ENCODE peak calls at places on chromosomes 4 and X, in six cellular contexts. U is A549, M is upper lobe of left lung, X is HepG2, S is GM12878, B is K562. K is an unnamed sample. For H3K4me1, the result is how much of the 10 kb centered on the place peaks cover.

GRCh38 chr4:15878011-15878410 is 60.5 kb downstream of the FGFBP1 start:
- ATAC-seq in U (no peak), M (no peak), X (no peak), S (no peak), B (no peak), K (no peak)

GRCh38 chr4:102356562-102357202 is 11.4 kb upstream of the SLC39A8 start:
- ATAC-seq in U (no peak), M (no peak), X (no peak), S (no peak), B (no peak), K (no peak)

GRCh38 chr4:121938282-121939092 is 13.4 kb downstream of the TRPC3 start:
- ATAC-seq in U (no peak), M (no peak), X (no peak), S (no peak), B (no peak), K (no peak)

GRCh38 chrX:21781525-21781924 is 23.6 kb upstream of the SMPX start:
- ATAC-seq in U (no peak), M (no peak), X (no peak), S (peak), B (no peak), K (no peak)

GRCh38 chr4:102455750-102456149 is 45.4 kb upstream of the NFKB1 start:
- ATAC-seq in U (no peak), M (no peak), X (no peak), S (no peak), B (no peak), K (no peak)

GRCh38 chr4:140388015-140388414 is 14.6 kb downstream of the SCOC start:
- ATAC-seq in U (no peak), M (no peak), X (no peak), S (no peak), B (no peak), K (no peak)

GRCh38 chr4:83606898-83607297 is 71.0 kb downstream of the GPAT3 start:
- ATAC-seq in U (no peak), M (no peak), X (no peak), S (peak), B (no peak), K (no peak)

GRCh38 chrX:137565921-137566745 is at the start of gene ZIC3:
- ATAC-seq in U (no peak), M (no peak), X (no peak), S (no peak), B (no peak), K (peak)

GRCh38 chr4:140790765-140791164 is 34.6 kb upstream of the TBC1D9 start:
- ATAC-seq in U (no peak), M (peak), X (no peak), S (peak), B (no peak), K (peak)

GRCh38 chr4:7424553-7425111 is 10.1 kb downstream of the PSAPL1 start:
- ATAC-seq in U (no peak), M (no peak), X (peak), S (no peak), B (no peak), K (no peak)

GRCh38 chr4:47010347-47011188 is 17.2 kb upstream of the GABRA4 start:
- ATAC-seq in U (no peak), M (no peak), X (no peak), S (peak), B (no peak), K (no peak)

GRCh38 chr4:184156169-184156568 is 61.5 kb downstream of the ENPP6 start:
- ATAC-seq in U (no peak), M (no peak), X (no peak), S (no peak), B (no peak), K (peak)

GRCh38 chr4:73707918-73708577 is 32.3 kb upstream of the CXCL8 start:
- ATAC-seq in U (peak), M (no peak), X (no peak), S (no peak), B (peak), K (no peak)

GRCh38 chr4:1793940-1794808 is 1.1 kb downstream of the FGFR3 start:
- ATAC-seq in U (peak), M (no peak), X (no peak), S (no peak), B (peak), K (peak)

GRCh38 chr4:84852081-84852480 is 114.4 kb downstream of the WDFY3 start:
- ATAC-seq in U (no peak), M (no peak), X (no peak), S (no peak), B (no peak), K (no peak)
- TF ChIP-seq EP300 in U (no peak), M (no peak), X (no peak), S (no peak), B (no peak), K (no peak)

DNA sequence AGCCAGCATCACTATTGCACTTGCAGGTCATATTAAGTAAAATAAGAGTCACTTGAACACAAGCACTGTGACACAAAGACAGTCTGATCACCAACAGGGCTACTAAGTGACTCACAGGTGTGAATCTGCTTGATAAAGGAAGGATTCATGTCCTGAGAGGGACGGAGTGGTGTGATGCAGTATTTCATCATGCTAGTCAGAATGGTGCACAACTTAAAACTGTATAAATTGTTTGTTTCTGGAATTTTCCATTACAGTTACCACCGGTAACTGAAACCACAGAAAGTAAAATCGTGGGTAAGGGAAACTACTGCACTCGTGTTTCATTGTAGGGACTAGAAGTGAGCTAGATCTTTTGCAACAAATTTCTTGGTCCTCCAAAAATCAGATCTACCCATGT is 109.7 kb downstream of the ELOVL6 start:
- ATAC-seq in U (no peak), M (no peak), X (no peak), S (peak), B (peak), K (no peak)
- H3K4me1 ChIP-seq in U (under half), M (under half), X (under half), S (under half), B (under half), K (under half)

DNA sequence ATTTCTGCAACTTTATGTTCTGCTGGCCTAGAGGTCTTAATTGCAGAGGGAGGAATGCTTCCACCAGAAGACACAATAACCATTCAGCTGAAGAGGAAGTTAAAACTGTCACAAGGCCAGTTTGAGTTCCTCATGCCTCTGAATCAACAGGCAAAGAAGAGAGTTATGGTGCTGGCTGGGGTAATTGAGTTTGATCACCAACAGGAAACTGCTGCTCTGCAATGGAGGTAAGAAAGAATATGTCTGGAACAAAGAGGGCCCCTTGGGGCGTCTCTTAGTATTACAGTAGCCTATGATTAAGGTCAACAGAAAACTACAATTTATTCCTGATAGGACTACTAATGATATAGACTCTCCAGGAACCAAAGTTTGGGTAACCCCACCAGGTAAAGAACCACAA is 744.0 kb downstream of the FSTL5 start:
- ATAC-seq in U (peak), M (no peak), X (peak), S (peak), B (no peak), K (no peak)
- TF ChIP-seq CTCF in U (no peak), M (no peak), X (no peak), S (peak), B (no peak), K (no peak)

GRCh38 chrX:84469226-84469625 is 33.0 kb downstream of the HDX start:
- ATAC-seq in U (no peak), M (no peak), X (no peak), S (no peak), B (no peak), K (no peak)

GRCh38 chrX:84475596-84475995 is 26.7 kb downstream of the HDX start:
- ATAC-seq in U (no peak), M (no peak), X (no peak), S (no peak), B (no peak), K (no peak)

GRCh38 chrX:84477114-84477513 is 25.1 kb downstream of the HDX start:
- ATAC-seq in U (no peak), M (no peak), X (no peak), S (no peak), B (no peak), K (no peak)

GRCh38 chrX:84475101-84475500 is 27.2 kb downstream of the HDX start:
- ATAC-seq in U (no peak), M (no peak), X (no peak), S (no peak), B (no peak), K (no peak)
- TF ChIP-seq EP300 in U (no peak), M (no peak), X (no peak), S (no peak), B (no peak), K (no peak)

DNA sequence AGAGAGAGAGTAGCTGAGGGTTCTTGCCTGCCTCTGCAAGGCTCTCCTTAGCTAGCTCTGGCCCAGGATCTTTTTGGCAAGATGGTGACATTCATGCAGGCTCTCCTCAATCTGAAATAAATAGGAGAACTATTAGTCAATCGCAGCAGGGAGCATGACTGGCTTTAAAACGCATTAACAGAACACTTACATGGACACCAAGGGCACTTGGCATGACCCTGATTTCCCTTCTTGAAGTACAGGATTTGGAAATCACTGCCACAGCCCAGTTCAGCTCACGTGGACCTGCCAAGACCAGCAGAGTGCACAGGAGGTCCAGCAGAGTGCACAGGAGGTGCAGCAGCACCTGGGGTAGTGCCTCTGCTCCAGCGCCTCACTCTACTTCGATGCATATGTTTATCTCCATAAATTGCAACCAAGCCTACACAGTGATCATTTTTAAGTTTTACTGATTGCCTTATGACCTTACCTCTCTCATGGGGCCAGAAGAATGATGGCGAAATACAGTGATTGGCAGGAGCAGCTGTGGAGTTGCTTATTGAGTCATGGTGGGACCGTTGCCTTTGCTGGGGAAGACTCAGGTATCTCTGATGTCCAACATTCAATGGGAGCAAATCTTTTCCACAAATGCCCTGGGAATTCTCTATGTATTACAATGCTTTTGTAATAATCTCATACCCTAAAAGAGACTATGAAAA is 122.4 kb downstream of the SYNPO2 start:
- ATAC-seq in U (no peak), M (peak), X (no peak), S (no peak), B (no peak), K (peak)
- H3K4me1 ChIP-seq in U (under half), M (under half), X (under half), S (under half), B (under half), K (under half)

DNA sequence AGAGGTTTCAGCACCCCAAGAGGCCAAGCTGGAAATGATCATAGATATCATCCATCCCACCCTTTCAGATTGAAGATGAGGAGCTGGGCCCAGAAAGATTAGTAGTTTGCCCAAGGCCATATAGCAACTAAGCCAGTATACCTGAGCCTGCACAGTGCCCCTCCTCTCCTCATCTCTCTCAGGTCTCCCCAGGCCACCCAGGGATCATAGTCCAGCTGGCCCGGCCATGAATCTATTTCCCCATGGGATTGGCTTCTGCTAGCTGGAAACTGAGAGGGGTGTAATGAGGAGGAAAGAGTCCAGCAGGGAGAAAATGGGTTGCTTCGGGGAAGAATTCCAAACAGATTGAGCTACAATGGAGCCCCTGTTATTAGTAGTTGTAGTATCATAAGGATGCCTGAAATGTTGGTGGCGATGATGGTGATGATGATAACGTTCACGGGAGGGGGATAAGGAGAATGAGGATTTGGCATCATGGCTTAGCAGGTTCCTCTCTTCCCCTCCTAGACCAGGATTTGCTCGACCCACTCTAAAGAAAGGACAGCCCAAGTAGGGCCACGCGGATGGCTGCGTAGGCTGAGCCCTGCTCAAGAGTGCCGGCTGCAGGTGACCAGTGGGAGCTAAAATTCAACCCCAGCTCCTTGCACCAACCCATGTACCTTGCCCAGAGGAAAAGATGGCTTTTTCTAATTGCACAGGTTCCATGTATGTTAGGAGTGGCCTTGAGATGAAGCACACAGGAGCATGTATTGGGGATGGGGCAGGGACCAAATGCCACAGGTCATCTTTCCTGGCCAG is 117.8 kb upstream of the PJA1 start:
- ATAC-seq in U (peak), M (no peak), X (peak), S (no peak), B (no peak), K (no peak)
- TF ChIP-seq CTCF in U (no peak), M (no peak), X (no peak), S (no peak), B (no peak), K (no peak)

DNA sequence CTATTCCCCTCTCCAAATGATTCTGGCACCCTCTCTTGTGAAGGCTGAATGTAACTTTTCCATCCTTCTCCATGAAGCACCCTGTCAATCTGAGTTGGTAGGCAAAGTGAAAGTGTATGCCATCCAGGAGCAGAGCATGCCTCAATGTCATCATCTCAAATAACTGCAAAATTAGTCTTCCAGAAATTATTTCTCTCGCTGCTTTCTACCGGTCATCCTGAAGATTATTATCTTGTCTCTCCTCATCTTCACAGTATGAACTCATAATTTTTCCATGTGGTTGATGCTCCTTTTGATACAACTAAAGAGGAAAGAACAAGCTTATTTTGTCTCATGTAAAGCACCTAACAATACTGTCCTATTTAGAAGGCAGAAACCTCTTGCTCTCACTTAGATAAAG is 285.5 kb upstream of the PCDH7 start:
- ATAC-seq in U (no peak), M (no peak), X (no peak), S (no peak), B (no peak), K (no peak)
- TF ChIP-seq EP300 in U (no peak), M (no peak), X (no peak), S (no peak), B (no peak), K (no peak)

DNA sequence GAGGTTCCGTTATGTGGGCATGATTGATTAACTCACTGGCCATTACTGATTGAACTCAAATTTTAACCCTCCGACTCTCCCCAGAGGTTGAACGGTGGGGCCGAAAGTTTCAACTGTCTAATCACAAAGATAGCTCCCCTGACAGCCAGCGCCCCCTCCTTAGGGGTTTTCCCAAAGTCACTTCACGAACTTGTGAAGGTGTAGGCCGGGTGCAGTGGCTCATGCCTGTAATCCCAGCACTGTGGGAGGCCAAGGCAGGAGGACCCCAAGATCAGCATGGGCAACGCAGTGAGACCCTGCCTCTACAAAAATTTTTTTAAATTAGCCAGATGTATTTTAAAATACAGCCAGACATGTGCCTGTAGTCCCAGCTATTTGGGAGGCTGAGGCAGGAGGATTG is 39.8 kb upstream of the RBM47 start:
- ATAC-seq in U (no peak), M (no peak), X (no peak), S (peak), B (no peak), K (no peak)
- H3K4me1 ChIP-seq in U (under half), M (under half), X (under half), S (under half), B (under half), K (under half)

K was measured in gastroesophageal sphincter.